ENCODE peak calls at places on chromosome 2, in four cellular contexts. One of them, this sample, is unnamed.
A peak's percentile ranks its signal among the peaks of the same experiment; 100 is the strongest.

GRCh38 chr2:110157153-110157793 is 41.7 kb upstream of the MALL start:
- DNase-seq in HepG2: peak; percentile 65
- DNase-seq in GM12878: peak; percentile 8
- DNase-seq in endothelial cell of umbilical vein: peak; percentile 78
- DNase-seq in this sample: peak; percentile 27

GRCh38 chr2:113992090-113992489 is 102.2 kb downstream of the ACTR3 start:
- DNase-seq in HepG2: no peak
- DNase-seq in GM12878: no peak
- DNase-seq in endothelial cell of umbilical vein: no peak
- DNase-seq in this sample: no peak

GRCh38 chr2:42922790-42923631 is 130.6 kb upstream of the HAAO start:
- DNase-seq in HepG2: peak; percentile 42
- DNase-seq in GM12878: no peak
- DNase-seq in endothelial cell of umbilical vein: no peak
- DNase-seq in this sample: no peak

GRCh38 chr2:66239655-66240054 is 195.3 kb upstream of the MEIS1 start:
- DNase-seq in HepG2: no peak
- DNase-seq in GM12878: no peak
- DNase-seq in endothelial cell of umbilical vein: no peak
- DNase-seq in this sample: no peak

GRCh38 chr2:65877331-65877791 is 445.0 kb upstream of the SPRED2 start:
- DNase-seq in HepG2: no peak
- DNase-seq in GM12878: no peak
- DNase-seq in endothelial cell of umbilical vein: no peak
- DNase-seq in this sample: no peak

GRCh38 chr2:119940856-119941255 is 72.0 kb upstream of the EPB41L5 start:
- DNase-seq in HepG2: no peak
- DNase-seq in GM12878: no peak
- DNase-seq in endothelial cell of umbilical vein: no peak
- DNase-seq in this sample: no peak

GRCh38 chr2:77579076-77579769 is 57.0 kb upstream of the LRRTM4 start:
- DNase-seq in HepG2: no peak
- DNase-seq in GM12878: no peak
- DNase-seq in endothelial cell of umbilical vein: no peak
- DNase-seq in this sample: no peak

GRCh38 chr2:83331810-83332209 is 1127.3 kb downstream of the SUCLG1 start:
- DNase-seq in HepG2: no peak
- DNase-seq in GM12878: no peak
- DNase-seq in endothelial cell of umbilical vein: no peak
- DNase-seq in this sample: no peak

GRCh38 chr2:9710311-9710710 is 79.5 kb upstream of the YWHAQ start:
- DNase-seq in HepG2: no peak
- DNase-seq in GM12878: no peak
- DNase-seq in endothelial cell of umbilical vein: no peak
- DNase-seq in this sample: no peak

GRCh38 chr2:158753561-158754302 is 41.4 kb upstream of the DAPL1 start:
- DNase-seq in HepG2: peak; percentile 62
- DNase-seq in GM12878: no peak
- DNase-seq in endothelial cell of umbilical vein: peak; percentile 78
- DNase-seq in this sample: peak; percentile 74

GRCh38 chr2:110983130-110983529 is 137.6 kb upstream of the BCL2L11 start:
- DNase-seq in HepG2: no peak
- DNase-seq in GM12878: no peak
- DNase-seq in endothelial cell of umbilical vein: no peak
- DNase-seq in this sample: no peak

GRCh38 chr2:9219027-9219445 is 12.4 kb downstream of the ASAP2 start:
- DNase-seq in HepG2: no peak
- DNase-seq in GM12878: no peak
- DNase-seq in endothelial cell of umbilical vein: no peak
- DNase-seq in this sample: no peak

GRCh38 chr2:3073721-3074120 is 303.9 kb downstream of the EIPR1 start:
- DNase-seq in HepG2: no peak
- DNase-seq in GM12878: no peak
- DNase-seq in endothelial cell of umbilical vein: no peak
- DNase-seq in this sample: no peak

GRCh38 chr2:28582152-28582551 is 86.3 kb downstream of the PLB1 start:
- DNase-seq in HepG2: no peak
- DNase-seq in GM12878: no peak
- DNase-seq in endothelial cell of umbilical vein: no peak
- DNase-seq in this sample: no peak

GRCh38 chr2:238465487-238466241 is 38.9 kb downstream of the ASB1 start:
- DNase-seq in HepG2: no peak
- DNase-seq in GM12878: no peak
- DNase-seq in endothelial cell of umbilical vein: no peak
- DNase-seq in this sample: no peak

GRCh38 chr2:195270466-195270865 is 386.6 kb upstream of the SLC39A10 start:
- DNase-seq in HepG2: no peak
- DNase-seq in GM12878: no peak
- DNase-seq in endothelial cell of umbilical vein: no peak
- DNase-seq in this sample: no peak

GRCh38 chr2:96507957-96508520 is 2.9 kb upstream of the NEURL3 start:
- DNase-seq in HepG2: peak; percentile 57
- DNase-seq in GM12878: no peak
- DNase-seq in endothelial cell of umbilical vein: peak; percentile 54
- DNase-seq in this sample: peak; percentile 92

GRCh38 chr2:200314976-200315567 is 8.6 kb downstream of the SPATS2L start:
- DNase-seq in HepG2: no peak
- DNase-seq in GM12878: no peak
- DNase-seq in endothelial cell of umbilical vein: no peak
- DNase-seq in this sample: no peak

GRCh38 chr2:113370478-113371091 is 66.9 kb upstream of the ZNG1B start:
- DNase-seq in HepG2: peak; percentile 80
- DNase-seq in GM12878: peak; percentile 23
- DNase-seq in endothelial cell of umbilical vein: peak; percentile 61
- DNase-seq in this sample: peak; percentile 73

GRCh38 chr2:105517814-105518705 is 119.2 kb upstream of the FHL2 start:
- DNase-seq in HepG2: no peak
- DNase-seq in GM12878: no peak
- DNase-seq in endothelial cell of umbilical vein: peak; percentile 21
- DNase-seq in this sample: no peak

GRCh38 chr2:232988444-232988843 is 24.6 kb downstream of the NGEF start:
- DNase-seq in HepG2: peak; percentile 87
- DNase-seq in GM12878: no peak
- DNase-seq in endothelial cell of umbilical vein: peak; percentile 22
- DNase-seq in this sample: no peak
- TF ChIP-seq MYC in HepG2: no peak
- TF ChIP-seq MYC in GM12878: no peak
- TF ChIP-seq MYC in endothelial cell of umbilical vein: no peak
- TF ChIP-seq MYC in this sample: no peak

GRCh38 chr2:108619916-108620620 is 85.8 kb downstream of the LIMS1 start:
- DNase-seq in HepG2: no peak
- DNase-seq in GM12878: no peak
- DNase-seq in endothelial cell of umbilical vein: no peak
- DNase-seq in this sample: no peak

GRCh38 chr2:108623616-108624015 is 89.3 kb downstream of the LIMS1 start:
- DNase-seq in HepG2: no peak
- DNase-seq in GM12878: no peak
- DNase-seq in endothelial cell of umbilical vein: no peak
- DNase-seq in this sample: no peak

GRCh38 chr2:108620656-108621055 is 86.4 kb downstream of the LIMS1 start:
- DNase-seq in HepG2: no peak
- DNase-seq in GM12878: no peak
- DNase-seq in endothelial cell of umbilical vein: peak; percentile 41
- DNase-seq in this sample: no peak

GRCh38 chr2:108621689-108622681 is 87.7 kb downstream of the LIMS1 start:
- DNase-seq in HepG2: no peak
- DNase-seq in GM12878: no peak
- DNase-seq in endothelial cell of umbilical vein: no peak
- DNase-seq in this sample: no peak

GRCh38 chr2:108621087-108621559 is 86.9 kb downstream of the LIMS1 start:
- DNase-seq in HepG2: no peak
- DNase-seq in GM12878: no peak
- DNase-seq in endothelial cell of umbilical vein: peak; percentile 69
- DNase-seq in this sample: peak; percentile 71
- TF ChIP-seq POLR2AphosphoS5 in HepG2: no peak
- TF ChIP-seq POLR2AphosphoS5 in GM12878: peak; percentile 24
- TF ChIP-seq POLR2AphosphoS5 in endothelial cell of umbilical vein: no peak
- TF ChIP-seq POLR2AphosphoS5 in this sample: no peak

DNA sequence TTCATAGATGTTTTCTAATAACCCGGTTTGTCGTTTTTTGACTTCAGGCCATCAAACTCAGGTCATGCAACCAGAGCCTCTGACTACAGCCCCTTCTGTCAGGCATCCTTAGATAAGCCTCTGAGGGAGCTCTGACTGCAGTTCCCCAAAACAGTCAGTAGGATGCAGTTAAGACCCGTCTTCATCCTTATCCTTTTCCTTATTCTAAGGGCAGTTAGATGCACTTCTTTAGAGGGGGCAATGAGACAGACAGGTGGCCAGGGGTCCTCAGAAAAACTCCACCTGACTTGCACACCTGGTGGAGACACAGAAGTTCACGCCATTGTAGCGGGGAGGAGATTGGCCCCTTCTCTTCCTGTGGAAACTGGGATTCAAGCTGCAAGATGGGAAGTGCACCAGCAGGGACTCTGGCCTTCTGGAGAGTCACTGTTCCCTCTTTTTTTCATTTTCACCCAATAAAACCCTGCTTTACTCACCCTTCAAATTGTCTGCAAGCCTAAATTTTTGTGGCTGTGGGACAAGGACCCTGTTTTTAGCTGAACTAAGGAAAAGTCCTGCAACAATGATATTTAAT is 104.8 kb upstream of the TFPI start:
- DNase-seq in HepG2: peak; percentile 24
- DNase-seq in GM12878: no peak
- DNase-seq in endothelial cell of umbilical vein: peak; percentile 30
- DNase-seq in this sample: no peak
- TF ChIP-seq MYC in HepG2: no peak
- TF ChIP-seq MYC in GM12878: no peak
- TF ChIP-seq MYC in endothelial cell of umbilical vein: no peak
- TF ChIP-seq MYC in this sample: no peak

GRCh38 chr2:160417745-160418397 is 75.7 kb downstream of the RBMS1 start:
- DNase-seq in HepG2: no peak
- DNase-seq in GM12878: no peak
- DNase-seq in endothelial cell of umbilical vein: peak; percentile 84
- DNase-seq in this sample: no peak
- TF ChIP-seq POLR2AphosphoS5 in HepG2: no peak
- TF ChIP-seq POLR2AphosphoS5 in GM12878: no peak
- TF ChIP-seq POLR2AphosphoS5 in endothelial cell of umbilical vein: no peak
- TF ChIP-seq POLR2AphosphoS5 in this sample: no peak